ENCODE peak calls at places on chromosomes 5 and 9, in eight cellular contexts. I is neural progenitor cell, X is SK-N-SH, F is PC-3, Z is hepatocyte, L is GM23338, M is HCT116, T is MM.1S. E is an unnamed sample.
A peak's percentile ranks its signal among the peaks of the same experiment; 100 is the strongest.

GRCh38 chr5:14581891-14582796 is 552 bp downstream of the OTULINL start:
- DNase-seq in T (peak; percentile 91), F (peak; percentile 75), M (peak; percentile 33), L (peak; percentile 74), I (peak; percentile 82), X (peak; percentile 85), Z (peak; percentile 83), E (peak; percentile 58)

GRCh38 chr5:65927497-65928340 is 1.3 kb downstream of the ERBIN start:
- DNase-seq in T (peak; percentile 50), F (peak; percentile 37), X (peak; percentile 45), L (peak; percentile 48), M (no peak), Z (peak; percentile 62), I (peak; percentile 40), E (peak; percentile 84)

GRCh38 chr5:19240150-19240549 is 747.9 kb downstream of the CDH18 start:
- DNase-seq in X (no peak), M (no peak), I (no peak), Z (no peak), L (no peak), F (peak; percentile 89), T (no peak), E (peak; percentile 4)

GRCh38 chr9:125570246-125570645 is 136.8 kb downstream of the MAPKAP1 start:
- DNase-seq in L (no peak), I (no peak), F (no peak), X (no peak), Z (no peak), M (no peak), T (no peak), E (no peak)

GRCh38 chr9:13220837-13221236 is 58.7 kb downstream of the MPDZ start:
- DNase-seq in L (no peak), F (no peak), I (no peak), M (no peak), X (no peak), Z (no peak), T (no peak), E (no peak)

GRCh38 chr9:113152699-113153098 is 1.9 kb downstream of the SLC31A2 start:
- DNase-seq in M (no peak), X (no peak), F (peak; percentile 54), L (peak; percentile 35), Z (no peak), T (no peak), I (no peak), E (peak; percentile 40)

GRCh38 chr9:98795970-98796363 is 388 bp downstream of the ANKS6 start:
- DNase-seq in M (no peak), Z (peak; percentile 54), I (peak; percentile 55), T (peak; percentile 23), L (peak; percentile 60), F (no peak), X (no peak), E (peak; percentile 53)

GRCh38 chr5:98309785-98310566 is 463.5 kb upstream of the RGMB start:
- DNase-seq in X (no peak), F (peak; percentile 99), I (peak; percentile 54), T (no peak), Z (peak; percentile 25), L (peak; percentile 68), M (peak; percentile 50), E (peak; percentile 99)

GRCh38 chr9:79945495-79945894 is 373.7 kb downstream of the TLE4 start:
- DNase-seq in M (no peak), L (no peak), X (no peak), Z (no peak), F (peak; percentile 32), I (no peak), T (no peak), E (peak; percentile 2)

GRCh38 chr5:74766348-74766886 is 500 bp downstream of the GFM2 start:
- DNase-seq in F (peak; percentile 34), X (peak; percentile 63), T (peak; percentile 67), L (peak; percentile 72), I (peak; percentile 48), Z (peak; percentile 32), M (peak; percentile 41), E (peak; percentile 84)

GRCh38 chr5:4196744-4197646 is 601.4 kb downstream of the IRX1 start:
- DNase-seq in L (no peak), T (peak; percentile 13), X (no peak), I (peak; percentile 37), Z (no peak), M (no peak), F (no peak), E (no peak)

GRCh38 chr9:96417610-96418073 is 528 bp downstream of the ZNF367 start:
- DNase-seq in F (no peak), M (no peak), T (no peak), I (no peak), X (peak; percentile 53), Z (no peak), L (no peak), E (peak; percentile 59)

GRCh38 chr9:134320916-134321570 is 5.2 kb upstream of the RXRA start:
- DNase-seq in X (no peak), F (no peak), I (peak; percentile 44), M (no peak), T (no peak), Z (peak; percentile 74), L (no peak), E (no peak)

GRCh38 chr5:57780306-57780958 is 297.8 kb upstream of the ACTBL2 start:
- DNase-seq in M (no peak), L (peak; percentile 12), T (no peak), F (peak; percentile 14), X (no peak), Z (no peak), I (no peak), E (no peak)

GRCh38 chr5:172886974-172887491 is 53.0 kb downstream of the ERGIC1 start:
- DNase-seq in L (no peak), M (no peak), Z (peak; percentile 64), I (no peak), T (no peak), F (no peak), X (no peak), E (peak; percentile 98)

GRCh38 chr9:91905958-91906585 is 44.0 kb downstream of the ROR2 start:
- DNase-seq in I (no peak), X (no peak), T (peak; percentile 95), L (no peak), Z (no peak), M (no peak), F (peak; percentile 4), E (no peak)

GRCh38 chr5:93191016-93191415 is 390.0 kb downstream of the NR2F1-AS1 start:
- DNase-seq in I (peak; percentile 32), X (no peak), L (peak; percentile 11), F (no peak), T (no peak), M (no peak), Z (no peak), E (no peak)

GRCh38 chr9:18347381-18348084 is 126.4 kb upstream of the ADAMTSL1 start:
- DNase-seq in F (no peak), T (no peak), Z (no peak), L (no peak), X (no peak), I (no peak), M (no peak), E (peak; percentile 18)

GRCh38 chr9:72356019-72356653 is 8.9 kb downstream of the ZFAND5 start:
- DNase-seq in F (no peak), X (peak; percentile 58), I (no peak), M (no peak), T (no peak), Z (peak; percentile 58), L (no peak), E (peak; percentile 57)

GRCh38 chr5:116892993-116893392 is 318.4 kb upstream of the SEMA6A start:
- DNase-seq in L (no peak), I (no peak), T (no peak), M (no peak), F (no peak), Z (no peak), X (no peak), E (no peak)

GRCh38 chr9:91815896-91816295 is 134.1 kb downstream of the ROR2 start:
- DNase-seq in L (no peak), M (no peak), T (no peak), X (no peak), Z (no peak), I (no peak), F (no peak), E (no peak)

GRCh38 chr9:123420560-123421210 is 64.7 kb downstream of the CRB2 start:
- DNase-seq in F (no peak), X (no peak), T (no peak), M (no peak), L (no peak), Z (no peak), I (peak; percentile 45), E (no peak)

GRCh38 chr5:43042626-43043399 is 2.7 kb upstream of the ANXA2R start:
- DNase-seq in T (peak; percentile 85), X (peak; percentile 35), Z (peak; percentile 71), L (peak; percentile 55), I (peak; percentile 67), M (peak; percentile 62), F (peak; percentile 83), E (peak; percentile 86)
- TF ChIP-seq EZH2phosphoT487 in T (no peak), X (no peak), Z (no peak), L (peak; percentile 86), I (peak; percentile 78), M (no peak), F (no peak), E (no peak)

GRCh38 chr5:1359713-1360112 is 14.8 kb upstream of the CLPTM1L start:
- DNase-seq in I (no peak), X (no peak), M (no peak), F (no peak), L (no peak), Z (no peak), T (no peak), E (no peak)
- H3K27me3 ChIP-seq in I (peaks cover 18% of the 10 kb centered on the region), X (peaks cover 92% of the 10 kb centered on the region), M (peaks cover 19% of the 10 kb centered on the region), F (peaks cover 75% of the 10 kb centered on the region), L (no peaks in the 10 kb centered on the region), Z (peaks cover 25% of the 10 kb centered on the region), T (peaks cover 10% of the 10 kb centered on the region), E (peaks cover 60% of the 10 kb centered on the region)

DNA sequence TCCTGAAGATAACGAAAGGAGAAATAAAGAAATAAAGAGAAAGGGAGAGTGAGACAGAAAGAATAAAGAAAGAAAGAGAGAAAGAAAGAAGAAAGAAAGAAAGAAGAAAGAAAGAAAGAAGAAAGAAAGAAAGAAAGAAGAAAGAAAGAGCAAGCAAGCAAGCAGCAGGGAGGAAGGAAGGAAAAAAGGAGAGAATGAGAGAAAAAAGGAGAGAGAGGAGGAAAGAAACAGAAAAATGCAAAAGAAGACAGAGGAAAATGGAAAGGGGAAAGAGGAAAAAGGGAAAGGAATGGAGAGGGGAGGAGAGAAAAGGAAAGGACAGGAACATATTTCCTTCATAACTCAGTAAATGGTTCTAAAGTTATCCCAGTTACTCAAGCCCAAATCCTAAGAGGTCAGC is 978.8 kb upstream of the CDH9 start:
- DNase-seq in Z (no peak), X (no peak), L (no peak), T (no peak), I (no peak), M (no peak), F (no peak), E (no peak)
- TF ChIP-seq EZH2phosphoT487 in Z (no peak), X (no peak), L (no peak), T (no peak), I (no peak), M (no peak), F (no peak), E (no peak)

GRCh38 chr5:31319338-31319737 is 125.9 kb downstream of the CDH6 start:
- DNase-seq in X (no peak), I (no peak), M (no peak), T (no peak), L (no peak), F (no peak), Z (no peak), E (no peak)

DNA sequence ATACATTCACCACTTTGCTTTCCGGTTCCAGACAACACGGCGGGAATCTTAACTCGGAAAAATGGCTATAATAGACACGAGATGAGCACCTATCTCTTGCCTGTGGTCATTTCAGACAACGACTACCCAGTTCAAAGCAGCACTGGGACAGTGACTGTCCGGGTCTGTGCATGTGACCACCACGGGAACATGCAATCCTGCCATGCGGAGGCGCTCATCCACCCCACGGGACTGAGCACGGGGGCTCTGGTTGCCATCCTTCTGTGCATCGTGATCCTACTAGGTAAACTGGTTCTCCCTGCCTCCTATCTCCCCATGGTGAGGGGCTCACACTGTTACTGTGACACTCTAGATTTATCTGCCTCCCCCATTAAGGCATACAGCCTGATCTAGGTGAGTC is 124.2 kb downstream of the CDH6 start:
- DNase-seq in T (no peak), L (peak; percentile 80), M (no peak), F (no peak), X (no peak), I (peak; percentile 52), Z (no peak), E (no peak)
- H3K27me3 ChIP-seq in T (no peaks in the 10 kb centered on the region), L (no peaks in the 10 kb centered on the region), M (peaks cover 23% of the 10 kb centered on the region), F (peaks cover 76% of the 10 kb centered on the region), X (no peaks in the 10 kb centered on the region), I (no peaks in the 10 kb centered on the region), Z (no peaks in the 10 kb centered on the region), E (no peaks in the 10 kb centered on the region)